ENCODE peak calls at places on chromosome 20, in four cellular contexts. I is HepG2, Q is A549, X is GM12878. M is an unnamed sample.

GRCh38 chr20:46060301-46060881 is 29.4 kb downstream of the NCOA5 start:
- DNase-seq in I (no peak), Q (no peak), X (peak), M (no peak)

GRCh38 chr20:19478320-19478719 is 265.9 kb downstream of the SLC24A3 start:
- DNase-seq in I (no peak), Q (no peak), X (no peak), M (no peak)

GRCh38 chr20:56953055-56953586 is 313.3 kb downstream of the BMP7 start:
- DNase-seq in I (no peak), Q (no peak), X (no peak), M (no peak)

GRCh38 chr20:19374066-19374615 is 161.7 kb downstream of the SLC24A3 start:
- DNase-seq in I (no peak), Q (no peak), X (no peak), M (no peak)

GRCh38 chr20:1001981-1002681 is at the start of gene RSPO4:
- DNase-seq in I (no peak), Q (no peak), X (no peak), M (no peak)

GRCh38 chr20:41408986-41409385 is 42.4 kb upstream of the EMILIN3 start:
- DNase-seq in I (no peak), Q (no peak), X (no peak), M (no peak)

GRCh38 chr20:32752458-32753250 is 9.4 kb upstream of the COMMD7 start:
- DNase-seq in I (no peak), Q (no peak), X (no peak), M (peak)

GRCh38 chr20:59624401-59624800 is 20.1 kb downstream of the PHACTR3 start:
- DNase-seq in I (no peak), Q (no peak), X (no peak), M (no peak)

GRCh38 chr20:20566523-20566922 is 145.9 kb downstream of the RALGAPA2 start:
- DNase-seq in I (no peak), Q (no peak), X (no peak), M (no peak)

GRCh38 chr20:52684176-52684575 is 288.0 kb upstream of the TSHZ2 start:
- DNase-seq in I (no peak), Q (no peak), X (no peak), M (no peak)

GRCh38 chr20:52683761-52684160 is 288.4 kb upstream of the TSHZ2 start:
- DNase-seq in I (no peak), Q (no peak), X (no peak), M (no peak)

GRCh38 chr20:52682271-52682670 is 289.9 kb upstream of the TSHZ2 start:
- DNase-seq in I (no peak), Q (no peak), X (no peak), M (no peak)

GRCh38 chr20:52681288-52681687 is 290.9 kb upstream of the TSHZ2 start:
- DNase-seq in I (no peak), Q (no peak), X (no peak), M (no peak)

GRCh38 chr20:52684911-52685310 is 287.2 kb upstream of the TSHZ2 start:
- DNase-seq in I (no peak), Q (no peak), X (no peak), M (no peak)
- TF ChIP-seq EP300 in I (no peak), Q (no peak), X (no peak), M (no peak)

DNA sequence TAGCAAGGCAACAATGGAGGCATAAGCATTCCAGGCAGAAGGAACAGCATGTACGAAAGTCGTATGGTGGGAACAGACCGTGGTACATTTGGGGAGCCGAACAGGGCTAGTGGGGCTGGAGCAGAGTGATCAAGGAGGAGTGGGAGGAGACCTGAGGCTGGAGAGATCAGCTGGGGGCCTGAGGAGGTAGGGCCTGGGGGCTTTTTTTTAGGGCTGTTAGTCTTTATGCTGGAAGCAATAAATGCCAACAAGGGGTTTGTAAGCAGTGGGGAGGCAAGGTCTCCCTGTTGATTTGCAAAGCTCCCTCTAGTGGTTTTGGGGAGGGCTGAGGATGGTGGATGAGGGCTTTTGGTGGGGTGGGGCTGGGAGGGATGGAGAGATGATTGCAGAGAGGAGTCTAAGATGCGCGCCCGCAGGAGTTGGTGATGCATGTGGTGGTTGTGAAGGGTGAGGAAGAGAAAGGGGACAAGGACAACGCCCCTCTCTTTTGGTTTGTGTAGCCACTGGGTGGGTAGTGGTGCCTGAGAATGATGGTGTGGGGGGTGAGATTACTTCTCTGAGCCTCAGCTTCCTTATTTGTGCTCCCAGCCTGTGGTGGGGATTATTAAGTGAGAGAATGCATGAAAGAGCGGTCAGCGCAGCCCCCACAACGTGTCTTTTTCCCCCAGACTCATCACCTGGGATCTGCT is 74.1 kb upstream of the TOX2 start:
- DNase-seq in I (peak), Q (peak), X (no peak), M (peak)
- TF ChIP-seq BHLHE40 in I (no peak), Q (no peak), X (no peak), M (no peak)

GRCh38 chr20:63657937-63658748 is at the start of gene RTEL1:
- DNase-seq in I (peak), Q (peak), X (peak), M (peak)
- TF ChIP-seq EP300 in I (peak), Q (no peak), X (no peak), M (peak)

DNA sequence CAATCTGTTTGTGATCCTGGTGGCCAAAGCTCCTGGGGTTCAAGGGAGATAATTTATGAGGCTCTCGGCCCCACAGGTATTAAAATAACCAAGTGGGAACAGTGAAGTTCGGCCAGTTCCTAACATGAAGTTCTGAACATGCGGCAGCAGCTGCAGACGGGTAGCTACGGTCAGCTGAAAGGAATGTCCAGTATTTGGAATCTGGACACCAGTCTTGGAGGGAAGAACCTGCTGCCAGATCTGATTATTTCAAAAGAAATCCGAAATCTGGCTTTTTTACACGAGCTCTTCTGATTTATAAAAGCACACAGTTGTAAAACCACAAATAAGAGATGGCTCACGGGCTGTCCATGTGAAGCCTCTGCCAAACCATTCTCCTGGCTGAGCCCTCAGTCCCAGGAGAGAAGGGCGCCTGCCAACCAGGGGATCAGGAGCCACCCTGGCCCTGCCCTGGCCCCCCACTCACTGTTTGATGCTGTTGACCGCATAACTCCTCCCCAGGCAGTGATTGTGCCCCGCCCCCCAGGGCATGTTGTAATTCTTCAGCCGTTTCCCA is 28.2 kb upstream of the KCNB1 start:
- DNase-seq in I (no peak), Q (no peak), X (no peak), M (no peak)
- TF ChIP-seq BHLHE40 in I (no peak), Q (no peak), X (no peak), M (no peak)

DNA sequence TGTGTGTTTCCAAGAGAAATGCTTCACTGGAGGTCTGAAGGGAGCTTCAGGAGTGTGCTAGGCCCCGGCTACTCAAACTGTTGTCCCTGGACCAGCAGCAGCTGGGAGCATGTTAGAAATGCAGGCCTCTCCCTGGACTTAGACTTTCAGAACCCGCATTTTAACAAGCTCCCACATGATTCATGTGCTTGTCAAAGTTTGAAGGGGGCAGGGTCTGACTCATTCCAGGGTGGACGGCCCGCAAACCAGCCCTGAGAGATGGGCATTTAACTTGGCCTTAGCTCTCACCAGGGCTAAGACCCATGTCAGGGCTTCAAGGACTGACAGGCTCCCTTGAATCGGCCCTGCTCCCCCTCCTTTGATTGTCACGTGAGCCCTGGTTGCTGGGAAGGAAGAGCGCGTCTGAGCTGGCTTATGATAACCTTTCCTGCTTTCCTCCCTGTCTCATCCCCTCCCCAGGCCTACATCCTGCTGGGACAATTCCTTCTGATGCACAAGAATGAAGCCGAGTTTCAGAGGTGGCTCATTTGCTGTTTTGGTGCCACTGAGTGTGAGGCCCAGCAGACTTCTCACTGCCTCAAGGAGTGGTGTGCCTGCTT is 35.5 kb downstream of the BANF2 start:
- DNase-seq in I (no peak), Q (no peak), X (no peak), M (no peak)
- TF ChIP-seq EP300 in I (no peak), Q (no peak), X (no peak), M (no peak)

GRCh38 chr20:62219101-62219991 is 732 bp downstream of the HRH3 start:
- DNase-seq in I (no peak), Q (no peak), X (no peak), M (no peak)
- TF ChIP-seq BHLHE40 in I (no peak), Q (no peak), X (no peak), M (no peak)